ENCODE peak calls at places on chromosomes 5 and 9, in five cellular contexts. R, V, Y, S and T are unnamed samples.

GRCh38 chr5:126376443-126376842 is 46.8 kb upstream of the GRAMD2B start:
- DNase-seq in Y (no peak), V (no peak), S (peak; percentile 77), R (no peak), T (no peak)

GRCh38 chr5:137621861-137622823 is 113.7 kb downstream of the KLHL3 start:
- DNase-seq in R (peak; percentile 82), V (peak; percentile 60), Y (peak; percentile 63), S (peak; percentile 91), T (no peak)

GRCh38 chr5:146076028-146076427 is 29.3 kb downstream of the PLAC8L1 start:
- DNase-seq in S (no peak), R (no peak), V (no peak), Y (no peak), T (no peak)

GRCh38 chr5:163509288-163510040 is 4.0 kb downstream of the MAT2B start:
- DNase-seq in S (no peak), R (peak; percentile 51), Y (peak; percentile 20), V (peak; percentile 9), T (peak; percentile 65)

GRCh38 chr5:180649297-180650039 is at the start of gene FLT4:
- DNase-seq in R (no peak), S (no peak), Y (no peak), V (peak; percentile 30), T (no peak)

GRCh38 chr9:127105805-127106492 is 16.5 kb downstream of the ANGPTL2 start:
- DNase-seq in R (no peak), S (no peak), Y (no peak), V (no peak), T (no peak)

GRCh38 chr5:148972958-148973357 is 89.9 kb downstream of the SH3TC2 start:
- DNase-seq in S (peak; percentile 80), R (peak; percentile 87), V (peak; percentile 94), Y (peak; percentile 83), T (peak; percentile 47)

GRCh38 chr9:138042640-138043039 is 165.1 kb downstream of the CACNA1B start:
- DNase-seq in R (no peak), Y (no peak), V (no peak), S (no peak), T (no peak)

GRCh38 chr9:88991066-88992030 is at the start of gene S1PR3:
- DNase-seq in Y (no peak), S (peak; percentile 92), R (peak; percentile 45), V (peak; percentile 68), T (no peak)

GRCh38 chr5:16787278-16787677 is 148.8 kb downstream of the MYO10 start:
- DNase-seq in R (no peak), S (no peak), Y (no peak), V (no peak), T (no peak)

GRCh38 chr5:100311811-100312210 is 223.4 kb upstream of the FAM174A start:
- DNase-seq in V (no peak), Y (no peak), R (peak; percentile 37), S (no peak), T (no peak)

GRCh38 chr9:21770877-21771560 is 31.4 kb upstream of the MTAP start:
- DNase-seq in Y (peak; percentile 80), R (peak; percentile 94), V (no peak), S (no peak), T (peak; percentile 72)

GRCh38 chr5:142201471-142201887 is 92.9 kb downstream of the NDFIP1 start:
- DNase-seq in Y (peak; percentile 96), S (no peak), V (peak; percentile 88), R (peak; percentile 98), T (peak; percentile 31)

GRCh38 chr9:2255128-2255527 is 240.0 kb downstream of the SMARCA2 start:
- DNase-seq in Y (no peak), V (peak; percentile 34), R (no peak), S (no peak), T (no peak)

GRCh38 chr9:3906437-3907213 is 380.8 kb upstream of the RFX3 start:
- DNase-seq in S (no peak), V (peak; percentile 92), Y (peak; percentile 92), R (peak; percentile 98), T (peak; percentile 45)

GRCh38 chr9:89247431-89248370 is 63.3 kb upstream of the CKS2 start:
- DNase-seq in S (no peak), R (peak; percentile 30), Y (no peak), V (peak; percentile 76), T (no peak)

GRCh38 chr9:128124451-128124850 is 3.1 kb downstream of the PTGES2 start:
- DNase-seq in V (no peak), S (peak; percentile 52), R (no peak), Y (no peak), T (no peak)

GRCh38 chr9:132878695-132879064 is at the start of gene SPACA9:
- DNase-seq in Y (peak; percentile 47), S (peak; percentile 94), V (peak; percentile 71), R (peak; percentile 46), T (peak; percentile 46)

GRCh38 chr5:72871358-72872024 is 55.0 kb downstream of the TNPO1 start:
- DNase-seq in S (no peak), V (no peak), Y (no peak), R (peak; percentile 66), T (no peak)

GRCh38 chr5:14851999-14852526 is 19.5 kb downstream of the ANKH start:
- DNase-seq in R (no peak), V (no peak), Y (no peak), S (no peak), T (no peak)

GRCh38 chr9:21682981-21683380 is 119.5 kb upstream of the MTAP start:
- DNase-seq in V (no peak), S (no peak), Y (no peak), R (peak; percentile 81), T (peak; percentile 65)

GRCh38 chr5:102988459-102988858 is 131.5 kb downstream of the GIN1 start:
- DNase-seq in Y (no peak), S (no peak), R (no peak), V (no peak), T (no peak)

GRCh38 chr5:54518146-54519082 is 855 bp downstream of the SNX18 start:
- DNase-seq in R (peak; percentile 56), S (peak; percentile 86), Y (no peak), V (peak; percentile 58), T (no peak)

GRCh38 chr9:71783120-71783523 is 14.8 kb upstream of the CEMIP2 start:
- DNase-seq in R (no peak), S (no peak), Y (peak; percentile 36), V (peak; percentile 59), T (no peak)

GRCh38 chr9:73701415-73702057 is 549.9 kb downstream of the ANXA1 start:
- DNase-seq in S (no peak), Y (no peak), R (no peak), V (peak; percentile 16), T (no peak)

GRCh38 chr9:119053070-119053469 is 316.2 kb downstream of the BRINP1 start:
- DNase-seq in S (no peak), V (no peak), R (no peak), Y (no peak), T (no peak)

GRCh38 chr9:35673132-35673997 is at the start of gene CA9:
- DNase-seq in S (no peak), R (no peak), Y (no peak), V (no peak), T (no peak)

GRCh38 chr5:104347119-104347708 is 784.6 kb upstream of the NUDT12 start:
- DNase-seq in V (no peak), S (no peak), Y (peak; percentile 22), R (peak; percentile 38), T (peak; percentile 40)

GRCh38 chr9:136694163-136694864 is 7.1 kb upstream of the AGPAT2 start:
- DNase-seq in Y (no peak), R (no peak), S (peak; percentile 88), V (peak; percentile 74), T (no peak)

GRCh38 chr9:6646028-6646636 is 603 bp upstream of the GLDC start:
- DNase-seq in V (peak; percentile 65), R (no peak), S (no peak), Y (no peak), T (no peak)

GRCh38 chr9:110308504-110309109 is 29.1 kb downstream of the TXNDC8 start:
- DNase-seq in Y (no peak), V (no peak), R (no peak), S (no peak), T (no peak)